ENCODE peak calls at places on chromosomes 7 and 10, in ten cellular contexts. P, W, E, K, S, M, V, H, R and T are unnamed samples.

GRCh38 chr10:118475214-118475613 is 120.2 kb downstream of the PRLHR start:
- DNase-seq in P (no peak), W (no peak), E (no peak), K (no peak), S (no peak), M (no peak), V (no peak), H (no peak), R (no peak), T (no peak)

GRCh38 chr10:13945760-13946460 is 359.1 kb downstream of the PRPF18 start:
- DNase-seq in P (no peak), W (no peak), E (peak), K (peak), S (no peak), M (peak), V (no peak), H (no peak), R (no peak), T (no peak)

GRCh38 chr10:125329056-125329455 is 168.7 kb upstream of the CTBP2 start:
- DNase-seq in P (no peak), W (no peak), E (no peak), K (no peak), S (no peak), M (no peak), V (no peak), H (no peak), R (no peak), T (no peak)

GRCh38 chr10:43585046-43585445 is 10.6 kb upstream of the ZNF239 start:
- DNase-seq in P (peak), W (no peak), E (no peak), K (peak), S (no peak), M (no peak), V (no peak), H (no peak), R (no peak), T (no peak)

GRCh38 chr7:147432068-147432467 is 1158.5 kb upstream of the C7orf33 start:
- DNase-seq in P (peak), W (no peak), E (peak), K (peak), S (peak), M (peak), V (no peak), H (no peak), R (no peak), T (no peak)

GRCh38 chr10:113569576-113569975 is 16.7 kb downstream of the HABP2 start:
- DNase-seq in P (no peak), W (no peak), E (no peak), K (no peak), S (no peak), M (no peak), V (no peak), H (no peak), R (no peak), T (no peak)

GRCh38 chr7:80372415-80372814 is 139.4 kb downstream of the GNAT3 start:
- DNase-seq in P (peak), W (no peak), E (peak), K (peak), S (peak), M (no peak), V (no peak), H (no peak), R (peak), T (no peak)

GRCh38 chr7:34758111-34758601 is 100.1 kb downstream of the NPSR1 start:
- DNase-seq in P (no peak), W (no peak), E (no peak), K (no peak), S (no peak), M (no peak), V (no peak), H (no peak), R (no peak), T (no peak)

GRCh38 chr7:152643979-152644559 is 31.9 kb downstream of the XRCC2 start:
- DNase-seq in P (no peak), W (no peak), E (no peak), K (no peak), S (no peak), M (no peak), V (no peak), H (no peak), R (no peak), T (no peak)

GRCh38 chr10:58180633-58181032 is 87.1 kb downstream of the IPMK start:
- DNase-seq in P (peak), W (no peak), E (peak), K (no peak), S (no peak), M (peak), V (no peak), H (no peak), R (no peak), T (no peak)

GRCh38 chr7:36309716-36310115 is 79.9 kb upstream of the ANLN start:
- DNase-seq in P (no peak), W (no peak), E (no peak), K (no peak), S (no peak), M (no peak), V (peak), H (no peak), R (no peak), T (no peak)

GRCh38 chr7:116777613-116778380 is 84.6 kb upstream of the CAPZA2 start:
- DNase-seq in P (peak), W (no peak), E (peak), K (peak), S (peak), M (peak), V (no peak), H (no peak), R (peak), T (no peak)

GRCh38 chr7:125668321-125668993 is 738.8 kb upstream of the POT1 start:
- DNase-seq in P (no peak), W (no peak), E (no peak), K (peak), S (peak), M (no peak), V (no peak), H (no peak), R (no peak), T (no peak)

GRCh38 chr10:79019961-79020491 is 48.7 kb upstream of the ZMIZ1 start:
- DNase-seq in P (peak), W (no peak), E (peak), K (no peak), S (peak), M (peak), V (peak), H (no peak), R (peak), T (no peak)

GRCh38 chr7:139825666-139826290 is 3.3 kb upstream of the TBXAS1 start:
- DNase-seq in P (peak), W (no peak), E (peak), K (peak), S (peak), M (peak), V (no peak), H (no peak), R (no peak), T (no peak)

GRCh38 chr10:17984056-17984455 is 32.3 kb downstream of the SLC39A12 start:
- DNase-seq in P (peak), W (no peak), E (peak), K (peak), S (peak), M (peak), V (no peak), H (no peak), R (peak), T (no peak)

GRCh38 chr10:29618341-29619171 is 16.2 kb downstream of the SVIL start:
- DNase-seq in P (peak), W (no peak), E (peak), K (peak), S (peak), M (peak), V (no peak), H (no peak), R (no peak), T (no peak)

GRCh38 chr7:158112571-158113320 is 474.9 kb downstream of the PTPRN2 start:
- DNase-seq in P (no peak), W (no peak), E (no peak), K (no peak), S (no peak), M (no peak), V (no peak), H (no peak), R (no peak), T (no peak)

GRCh38 chr10:78937800-78938694 is 130.7 kb upstream of the ZMIZ1 start:
- DNase-seq in P (no peak), W (no peak), E (no peak), K (no peak), S (no peak), M (no peak), V (no peak), H (no peak), R (no peak), T (no peak)

GRCh38 chr7:133853706-133854276 is 273.3 kb upstream of the LRGUK start:
- DNase-seq in P (peak), W (no peak), E (peak), K (peak), S (peak), M (peak), V (peak), H (no peak), R (peak), T (no peak)

GRCh38 chr7:40311307-40311706 is 176.5 kb downstream of the SUGCT start:
- DNase-seq in P (no peak), W (no peak), E (no peak), K (no peak), S (no peak), M (no peak), V (no peak), H (no peak), R (no peak), T (no peak)

GRCh38 chr10:132188331-132188730 is 1.6 kb downstream of the DPYSL4 start:
- DNase-seq in P (no peak), W (no peak), E (no peak), K (no peak), S (no peak), M (no peak), V (no peak), H (peak), R (no peak), T (no peak)

GRCh38 chr10:132184816-132185593 is 1.7 kb upstream of the DPYSL4 start:
- DNase-seq in P (no peak), W (no peak), E (no peak), K (no peak), S (no peak), M (no peak), V (no peak), H (no peak), R (no peak), T (no peak)

GRCh38 chr10:132185601-132186487 is 904 bp upstream of the DPYSL4 start:
- DNase-seq in P (peak), W (peak), E (peak), K (peak), S (peak), M (peak), V (peak), H (peak), R (no peak), T (no peak)

GRCh38 chr10:132187421-132188138 is 832 bp downstream of the DPYSL4 start:
- DNase-seq in P (no peak), W (no peak), E (no peak), K (no peak), S (no peak), M (peak), V (no peak), H (peak), R (no peak), T (no peak)

DNA sequence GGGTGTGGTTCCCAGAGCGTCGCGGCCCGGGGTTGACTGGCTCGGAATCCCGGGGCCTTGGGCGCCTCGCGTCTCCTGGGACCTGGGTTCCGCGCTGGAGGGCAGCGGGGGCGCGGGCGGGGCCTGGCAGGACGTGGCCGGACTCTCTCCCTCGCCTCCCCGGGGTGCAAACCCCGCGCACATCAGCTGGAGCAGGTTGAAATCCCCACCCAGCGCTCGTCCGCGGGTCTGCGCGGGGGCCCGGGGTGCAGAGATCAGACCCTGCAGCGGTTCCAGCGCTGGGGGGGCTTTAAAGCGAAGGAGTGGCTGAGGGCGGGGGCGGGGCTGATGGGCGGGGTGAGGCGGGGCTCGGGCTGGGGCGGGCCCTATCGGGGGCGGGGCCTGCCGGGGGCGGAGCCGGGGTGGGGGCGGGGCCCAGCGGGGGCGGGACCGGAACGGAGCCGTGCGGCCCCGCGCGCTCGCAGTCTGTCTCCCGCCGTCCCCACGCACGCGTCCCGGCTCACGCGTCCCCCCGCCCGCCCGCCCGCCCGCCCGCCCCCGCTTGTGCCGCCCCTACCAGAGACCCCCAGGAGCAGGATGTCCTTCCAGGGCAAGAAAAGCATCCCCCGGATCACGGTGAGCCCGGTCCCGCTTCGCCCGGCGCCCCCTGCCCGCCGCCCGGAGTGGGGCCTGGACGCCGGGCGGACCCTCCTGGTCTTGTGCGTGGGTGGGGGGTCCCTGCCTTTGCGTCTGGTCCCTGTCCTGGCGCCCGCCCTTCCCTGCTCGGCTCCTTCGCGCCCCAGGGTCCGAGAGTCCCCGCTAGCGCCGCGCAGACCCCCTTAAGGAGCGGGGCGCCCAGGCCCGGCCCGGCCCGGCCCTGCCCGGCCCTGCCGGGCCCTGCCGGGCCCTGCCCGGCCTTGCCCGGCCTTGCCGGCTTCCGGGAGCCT is at the start of gene DPYSL4:
- DNase-seq in P (no peak), W (no peak), E (peak), K (peak), S (no peak), M (peak), V (no peak), H (peak), R (no peak), T (no peak)
- TF ChIP-seq CTCF in P (no peak), W (no peak), E (no peak), K (no peak), S (no peak), M (no peak), V (no peak), H (no peak), R (no peak), T (no peak)

GRCh38 chr7:150973571-150974451 is 4.3 kb downstream of the KCNH2 start:
- DNase-seq in P (no peak), W (no peak), E (no peak), K (no peak), S (no peak), M (no peak), V (peak), H (peak), R (no peak), T (no peak)

GRCh38 chr7:150972746-150973145 is 5.4 kb downstream of the KCNH2 start:
- DNase-seq in P (no peak), W (no peak), E (no peak), K (no peak), S (no peak), M (no peak), V (no peak), H (peak), R (no peak), T (no peak)

GRCh38 chr7:150976529-150977381 is 1.4 kb downstream of the KCNH2 start:
- DNase-seq in P (no peak), W (peak), E (no peak), K (no peak), S (no peak), M (no peak), V (no peak), H (peak), R (no peak), T (no peak)

GRCh38 chr7:150975536-150976285 is 2.4 kb downstream of the KCNH2 start:
- DNase-seq in P (no peak), W (no peak), E (no peak), K (no peak), S (no peak), M (no peak), V (no peak), H (peak), R (no peak), T (no peak)

GRCh38 chr7:150974468-150975391 is 3.4 kb downstream of the KCNH2 start:
- DNase-seq in P (no peak), W (no peak), E (no peak), K (no peak), S (no peak), M (peak), V (peak), H (peak), R (no peak), T (peak)
- TF ChIP-seq CTCF in P (peak), W (peak), E (no peak), K (no peak), S (peak), M (peak), V (peak), H (no peak), R (no peak), T (no peak)

GRCh38 chr7:44348300-44348699 is 22.9 kb upstream of the CAMK2B start:
- DNase-seq in P (peak), W (no peak), E (peak), K (no peak), S (peak), M (peak), V (no peak), H (no peak), R (no peak), T (no peak)
- TF ChIP-seq CTCF in P (peak), W (no peak), E (peak), K (peak), S (peak), M (peak), V (no peak), H (no peak), R (peak), T (no peak)

GRCh38 chr7:93622036-93622714 is 47.7 kb upstream of the CALCR start:
- DNase-seq in P (peak), W (no peak), E (peak), K (peak), S (peak), M (peak), V (no peak), H (no peak), R (no peak), T (no peak)
- TF ChIP-seq CTCF in P (peak), W (peak), E (peak), K (peak), S (peak), M (peak), V (no peak), H (peak), R (peak), T (no peak)

DNA sequence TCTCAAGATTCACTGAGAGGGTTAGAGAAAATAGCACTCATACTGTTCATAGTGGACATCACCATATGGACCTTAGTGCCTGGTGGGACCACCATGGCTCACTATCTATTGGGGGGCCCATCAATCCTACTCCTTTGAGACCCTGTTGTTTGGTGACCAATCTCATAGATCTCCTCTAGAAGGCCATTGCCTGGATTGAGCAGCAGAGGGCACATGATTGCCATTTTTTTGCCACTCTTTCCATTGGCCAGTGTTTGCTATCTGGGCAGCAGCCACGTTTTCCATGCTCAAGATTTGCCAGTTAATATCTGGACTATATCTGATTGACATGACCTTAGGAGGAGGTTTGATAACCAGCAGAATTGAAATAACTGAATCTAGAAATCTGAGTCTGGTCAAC is 244.5 kb downstream of the ITGB1 start:
- DNase-seq in P (peak), W (no peak), E (no peak), K (no peak), S (no peak), M (no peak), V (no peak), H (no peak), R (no peak), T (no peak)
- TF ChIP-seq CTCF in P (no peak), W (no peak), E (peak), K (no peak), S (peak), M (no peak), V (no peak), H (no peak), R (peak), T (no peak)

DNA sequence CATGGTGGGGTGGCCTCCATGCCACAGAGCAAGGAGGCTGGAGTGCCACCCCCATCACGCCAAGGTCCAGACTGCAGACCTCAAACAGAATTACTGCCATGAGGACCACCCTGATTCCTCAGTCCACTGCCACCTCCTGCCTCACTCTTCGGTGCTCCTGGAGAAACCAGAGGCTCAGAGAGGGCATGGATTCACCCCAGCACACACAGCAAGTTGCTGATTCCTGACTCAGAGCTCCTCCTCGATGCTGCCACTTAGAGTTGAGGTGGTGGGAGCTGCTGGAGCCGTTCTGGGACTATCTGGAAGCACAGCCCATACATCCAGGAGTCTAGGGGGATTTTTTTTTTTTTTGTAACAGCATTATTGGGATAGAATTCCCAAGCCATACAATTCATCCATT is 22.0 kb upstream of the MYL10 start:
- DNase-seq in P (no peak), W (no peak), E (no peak), K (no peak), S (no peak), M (no peak), V (no peak), H (no peak), R (no peak), T (no peak)
- TF ChIP-seq CTCF in P (no peak), W (no peak), E (no peak), K (no peak), S (no peak), M (no peak), V (no peak), H (no peak), R (no peak), T (no peak)

GRCh38 chr7:115747174-115747573 is 283.4 kb downstream of the TFEC start:
- DNase-seq in P (no peak), W (no peak), E (peak), K (no peak), S (peak), M (no peak), V (no peak), H (no peak), R (no peak), T (no peak)

GRCh38 chr7:115749924-115750323 is 280.6 kb downstream of the TFEC start:
- DNase-seq in P (no peak), W (no peak), E (peak), K (peak), S (peak), M (peak), V (no peak), H (no peak), R (no peak), T (no peak)

GRCh38 chr7:115754226-115754625 is 276.3 kb downstream of the TFEC start:
- DNase-seq in P (no peak), W (no peak), E (no peak), K (no peak), S (no peak), M (no peak), V (no peak), H (no peak), R (no peak), T (no peak)

DNA sequence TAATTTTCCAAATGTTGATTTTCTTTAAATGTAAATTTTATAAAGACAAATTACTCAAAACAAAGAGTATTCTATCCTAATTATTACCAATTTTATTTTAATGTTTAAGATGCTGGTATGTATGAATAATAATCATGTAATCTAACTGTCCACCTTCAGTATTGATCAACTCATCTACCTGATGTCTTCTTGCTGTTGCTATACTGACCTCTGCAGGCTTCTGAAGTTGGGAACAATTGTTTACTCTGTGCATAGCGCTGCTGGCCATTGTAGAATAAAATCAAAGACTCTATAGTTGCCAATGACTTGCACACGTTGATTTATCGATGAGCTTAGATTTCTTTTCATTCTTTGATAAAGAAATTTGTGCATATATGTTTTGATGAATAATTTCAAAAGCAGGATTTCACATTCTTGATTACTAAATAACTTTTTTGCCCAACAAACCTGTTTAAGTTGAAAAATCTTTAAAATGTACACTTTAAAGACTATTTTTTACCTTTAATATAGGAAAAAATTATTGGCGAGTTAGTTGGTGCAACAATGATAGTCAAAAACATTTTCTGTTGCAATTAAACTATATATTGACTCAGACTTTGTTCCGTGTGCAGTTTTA is 282.3 kb downstream of the TFEC start:
- DNase-seq in P (no peak), W (no peak), E (peak), K (no peak), S (peak), M (no peak), V (no peak), H (no peak), R (no peak), T (no peak)
- TF ChIP-seq CTCF in P (no peak), W (no peak), E (peak), K (peak), S (peak), M (peak), V (no peak), H (no peak), R (peak), T (no peak)

GRCh38 chr10:88108115-88108610 is 244.7 kb downstream of the PTEN start:
- DNase-seq in P (no peak), W (no peak), E (no peak), K (no peak), S (no peak), M (no peak), V (no peak), H (no peak), R (no peak), T (no peak)
- TF ChIP-seq CTCF in P (no peak), W (no peak), E (no peak), K (no peak), S (no peak), M (no peak), V (no peak), H (no peak), R (no peak), T (no peak)